ENCODE peak calls at places on chromosomes 7 and 10, in four cellular contexts. One of them, this sample, is unnamed.

GRCh38 chr10:28425431-28425830 is 107.5 kb upstream of the WAC start:
- DNase-seq in mesendoderm: no peak
- DNase-seq in H1: no peak
- DNase-seq in trophoblast cell: no peak
- DNase-seq in this sample: no peak

GRCh38 chr7:37390149-37390548 is 58.5 kb downstream of the ELMO1 start:
- DNase-seq in mesendoderm: no peak
- DNase-seq in H1: no peak
- DNase-seq in trophoblast cell: no peak
- DNase-seq in this sample: peak; percentile 41

GRCh38 chr7:91046322-91047088 is 217.7 kb upstream of the FZD1 start:
- DNase-seq in mesendoderm: no peak
- DNase-seq in H1: no peak
- DNase-seq in trophoblast cell: no peak
- DNase-seq in this sample: no peak

GRCh38 chr7:80277434-80278427 is 143.1 kb downstream of the GNAI1 start:
- DNase-seq in mesendoderm: no peak
- DNase-seq in H1: no peak
- DNase-seq in trophoblast cell: no peak
- DNase-seq in this sample: no peak

GRCh38 chr10:90480466-90480865 is 377.4 kb downstream of the HTR7 start:
- DNase-seq in mesendoderm: no peak
- DNase-seq in H1: no peak
- DNase-seq in trophoblast cell: no peak
- DNase-seq in this sample: no peak

GRCh38 chr10:58672855-58673254 is 160.2 kb downstream of the BICC1 start:
- DNase-seq in mesendoderm: no peak
- DNase-seq in H1: no peak
- DNase-seq in trophoblast cell: no peak
- DNase-seq in this sample: no peak

GRCh38 chr10:5604946-5605345 is 61.4 kb downstream of the ASB13 start:
- DNase-seq in mesendoderm: no peak
- DNase-seq in H1: no peak
- DNase-seq in trophoblast cell: no peak
- DNase-seq in this sample: no peak

GRCh38 chr10:128268015-128268722 is 141.9 kb upstream of the MKI67 start:
- DNase-seq in mesendoderm: peak; percentile 82
- DNase-seq in H1: peak; percentile 67
- DNase-seq in trophoblast cell: peak; percentile 27
- DNase-seq in this sample: peak; percentile 89

GRCh38 chr7:148242271-148242801 is 348.2 kb upstream of the C7orf33 start:
- DNase-seq in mesendoderm: peak; percentile 82
- DNase-seq in H1: peak; percentile 19
- DNase-seq in trophoblast cell: peak; percentile 74
- DNase-seq in this sample: peak; percentile 66

GRCh38 chr10:32189400-32190084 is 133.3 kb upstream of the KIF5B start:
- DNase-seq in mesendoderm: peak; percentile 39
- DNase-seq in H1: no peak
- DNase-seq in trophoblast cell: no peak
- DNase-seq in this sample: no peak

GRCh38 chr7:85914437-85914836 is 727.6 kb upstream of the SEMA3D start:
- DNase-seq in mesendoderm: no peak
- DNase-seq in H1: no peak
- DNase-seq in trophoblast cell: no peak
- DNase-seq in this sample: no peak

GRCh38 chr10:17981766-17982380 is 30.2 kb downstream of the SLC39A12 start:
- DNase-seq in mesendoderm: peak; percentile 86
- DNase-seq in H1: no peak
- DNase-seq in trophoblast cell: no peak
- DNase-seq in this sample: no peak

DNA sequence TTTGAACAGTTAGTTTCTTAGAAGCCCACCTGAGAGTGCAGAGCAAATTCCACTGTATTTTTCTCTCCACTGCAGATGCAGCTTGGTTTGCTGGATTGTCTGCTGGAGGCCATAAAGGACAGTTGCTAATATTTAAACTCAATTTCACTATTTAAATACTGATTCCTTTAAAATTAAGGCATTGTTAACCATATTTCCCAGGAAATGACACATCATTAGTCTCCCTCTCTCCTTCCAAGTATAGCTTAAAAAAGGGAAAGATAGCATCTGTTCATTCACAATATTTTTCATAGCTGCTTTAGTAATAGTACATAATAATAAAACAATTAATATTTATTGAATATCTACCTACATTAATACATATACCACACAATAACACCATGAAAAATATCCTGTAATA is 252.9 kb downstream of the HGF start:
- DNase-seq in mesendoderm: no peak
- DNase-seq in H1: no peak
- DNase-seq in trophoblast cell: no peak
- DNase-seq in this sample: no peak
- H3K23ac ChIP-seq in mesendoderm: no peak overlapping the region
- H3K23ac ChIP-seq in H1: no peak overlapping the region
- H3K23ac ChIP-seq in trophoblast cell: no peak overlapping the region
- H3K23ac ChIP-seq in this sample: no peak overlapping the region

GRCh38 chr7:24898691-24899090 is 81.3 kb downstream of the OSBPL3 start:
- DNase-seq in mesendoderm: no peak
- DNase-seq in H1: no peak
- DNase-seq in trophoblast cell: no peak
- DNase-seq in this sample: no peak
- H3K79me2 ChIP-seq in mesendoderm: no peaks in the 10 kb centered on the region
- H3K79me2 ChIP-seq in H1: no peaks in the 10 kb centered on the region
- H3K79me2 ChIP-seq in trophoblast cell: no peaks in the 10 kb centered on the region
- H3K79me2 ChIP-seq in this sample: no peaks in the 10 kb centered on the region

GRCh38 chr10:52871191-52871843 is 98.7 kb upstream of the MBL2 start:
- DNase-seq in mesendoderm: no peak
- DNase-seq in H1: no peak
- DNase-seq in trophoblast cell: no peak
- DNase-seq in this sample: peak; percentile 31
- H3K18ac ChIP-seq in mesendoderm: no peak overlapping the region
- H3K18ac ChIP-seq in H1: no peak overlapping the region
- H3K18ac ChIP-seq in trophoblast cell: no peak overlapping the region
- H3K18ac ChIP-seq in this sample: no peak overlapping the region

DNA sequence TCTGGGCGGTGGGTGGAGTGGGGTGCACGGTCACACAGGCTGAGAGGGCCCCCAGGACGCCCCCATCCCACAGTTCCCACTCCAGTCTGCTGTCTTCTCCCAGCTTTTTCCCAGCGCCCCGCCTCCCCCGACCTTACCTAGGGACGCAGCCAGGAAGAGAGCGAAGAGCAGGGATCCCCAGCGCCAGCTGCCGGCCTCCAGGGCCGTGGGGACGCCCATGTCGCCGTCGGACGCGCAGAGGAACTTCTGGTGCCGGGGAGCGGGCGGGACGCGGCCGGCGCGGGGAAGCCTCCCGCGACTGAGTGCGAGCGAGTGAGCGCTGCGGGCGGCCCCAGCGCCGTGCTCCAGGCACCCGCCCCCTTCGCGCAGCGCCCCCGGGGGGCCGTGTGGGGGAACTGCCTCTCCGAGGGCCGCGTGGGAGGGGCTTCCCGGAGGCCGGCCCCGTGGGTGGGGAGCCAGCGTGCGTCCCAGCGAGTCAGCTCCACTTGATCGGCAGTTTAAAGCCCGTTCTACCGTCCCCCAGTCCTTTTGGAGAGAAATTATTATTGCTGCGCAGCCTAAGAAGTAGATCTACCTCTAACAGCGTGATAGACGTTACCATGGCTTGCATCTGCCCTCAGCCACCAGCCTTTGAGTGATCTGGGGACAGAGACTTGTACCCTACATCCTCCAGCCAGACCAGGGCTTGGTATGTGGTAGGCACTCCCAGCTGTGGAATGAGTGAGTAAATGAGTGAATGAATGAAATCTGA is at the start of gene VSIR:
- DNase-seq in mesendoderm: peak; percentile 71
- DNase-seq in H1: no peak
- DNase-seq in trophoblast cell: peak; percentile 88
- DNase-seq in this sample: peak; percentile 76
- H3K23ac ChIP-seq in mesendoderm: no peak within 1 kb of the TSS
- H3K23ac ChIP-seq in H1: no peak within 1 kb of the TSS
- H3K23ac ChIP-seq in trophoblast cell: no peak within 1 kb of the TSS
- H3K23ac ChIP-seq in this sample: no peak within 1 kb of the TSS

DNA sequence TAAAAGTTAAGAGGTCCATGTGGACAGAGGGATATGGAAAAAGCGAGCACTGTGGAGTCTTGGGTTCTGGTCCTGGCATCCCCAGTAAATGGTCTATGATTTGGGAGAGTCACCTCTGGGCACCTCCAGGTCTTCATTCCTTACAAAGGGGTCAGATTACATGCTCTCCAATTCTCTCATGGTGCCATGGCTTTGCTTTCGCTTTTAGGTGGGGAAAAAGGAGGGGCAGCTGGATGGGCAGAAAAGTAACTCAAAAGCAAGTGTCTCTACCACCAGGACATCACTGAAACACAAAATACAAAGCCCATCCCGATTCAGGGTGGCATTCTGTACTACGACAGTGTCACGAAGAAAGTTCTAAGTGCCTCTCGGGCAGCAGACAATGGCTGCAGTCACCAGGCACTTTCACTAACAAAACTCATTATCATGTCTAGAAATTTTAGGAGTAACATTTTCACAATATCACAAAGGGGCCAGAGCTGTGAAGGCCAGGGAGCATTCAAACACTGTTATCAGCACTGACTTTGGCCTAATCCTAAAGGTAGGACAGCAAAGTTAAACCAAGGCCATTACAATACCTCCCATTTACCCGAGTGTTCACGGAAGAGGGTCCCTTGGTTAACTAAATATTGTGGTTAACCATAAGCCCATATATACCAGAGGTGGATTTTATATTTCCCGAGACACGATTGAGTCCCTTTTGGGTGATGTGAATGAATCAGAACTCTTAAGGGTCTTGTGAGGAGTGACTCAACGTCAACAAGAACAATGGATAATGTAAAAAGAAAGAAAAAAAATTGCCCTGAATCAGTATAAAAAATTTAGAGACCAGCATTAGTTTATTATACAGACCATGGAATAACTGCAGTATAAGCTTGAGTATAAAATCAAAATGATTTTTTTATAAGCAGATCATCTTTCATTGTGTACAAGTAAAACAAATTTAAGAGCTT is 2.5 kb downstream of the PSAP start:
- DNase-seq in mesendoderm: no peak
- DNase-seq in H1: no peak
- DNase-seq in trophoblast cell: no peak
- DNase-seq in this sample: no peak
- H3K79me2 ChIP-seq in mesendoderm: peaks cover 63% of the 10 kb centered on the region
- H3K79me2 ChIP-seq in H1: peaks cover 39% of the 10 kb centered on the region
- H3K79me2 ChIP-seq in trophoblast cell: peaks cover 28% of the 10 kb centered on the region
- H3K79me2 ChIP-seq in this sample: peaks cover 48% of the 10 kb centered on the region

GRCh38 chr7:1464694-1465093 is 5.4 kb upstream of the MICALL2 start:
- DNase-seq in mesendoderm: no peak
- DNase-seq in H1: no peak
- DNase-seq in trophoblast cell: no peak
- DNase-seq in this sample: no peak
- H3K18ac ChIP-seq in mesendoderm: no peak overlapping the region
- H3K18ac ChIP-seq in H1: no peak overlapping the region
- H3K18ac ChIP-seq in trophoblast cell: no peak overlapping the region
- H3K18ac ChIP-seq in this sample: no peak overlapping the region

GRCh38 chr10:83723080-83723479 is 416.2 kb upstream of the GHITM start:
- DNase-seq in mesendoderm: no peak
- DNase-seq in H1: no peak
- DNase-seq in trophoblast cell: no peak
- DNase-seq in this sample: no peak
- H3K23ac ChIP-seq in mesendoderm: no peak overlapping the region
- H3K23ac ChIP-seq in H1: no peak overlapping the region
- H3K23ac ChIP-seq in trophoblast cell: no peak overlapping the region
- H3K23ac ChIP-seq in this sample: no peak overlapping the region

DNA sequence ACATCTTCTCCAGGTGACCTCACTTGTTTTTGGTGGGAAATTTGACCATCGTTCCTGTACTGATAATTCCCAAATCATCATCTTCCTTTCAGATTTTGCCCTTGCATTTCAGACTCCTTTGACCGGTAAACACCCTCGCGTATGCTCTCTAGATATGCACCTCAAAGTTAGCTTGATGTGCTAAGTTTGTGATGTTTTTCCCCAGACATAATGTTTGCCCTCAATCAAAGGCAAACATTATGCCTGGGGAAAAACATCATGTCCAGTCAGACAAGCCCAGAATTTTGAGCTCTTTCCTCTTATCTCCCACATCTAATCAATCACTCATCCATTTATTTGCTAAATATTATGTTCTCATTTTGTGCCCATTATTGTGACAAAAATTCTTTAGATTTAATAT is 26.2 kb downstream of the CCSER2 start:
- DNase-seq in mesendoderm: no peak
- DNase-seq in H1: no peak
- DNase-seq in trophoblast cell: no peak
- DNase-seq in this sample: no peak
- H3K79me2 ChIP-seq in mesendoderm: peaks cover 11% of the 10 kb centered on the region
- H3K79me2 ChIP-seq in H1: no peaks in the 10 kb centered on the region
- H3K79me2 ChIP-seq in trophoblast cell: peaks cover 8% of the 10 kb centered on the region
- H3K79me2 ChIP-seq in this sample: peaks cover 4% of the 10 kb centered on the region

GRCh38 chr10:113480081-113480360 is 72.8 kb upstream of the HABP2 start:
- DNase-seq in mesendoderm: no peak
- DNase-seq in H1: no peak
- DNase-seq in trophoblast cell: no peak
- DNase-seq in this sample: no peak
- H3K18ac ChIP-seq in mesendoderm: no peak overlapping the region
- H3K18ac ChIP-seq in H1: no peak overlapping the region
- H3K18ac ChIP-seq in trophoblast cell: no peak overlapping the region
- H3K18ac ChIP-seq in this sample: no peak overlapping the region

GRCh38 chr10:51242393-51242792 is 168.1 kb downstream of the PRKG1 start:
- DNase-seq in mesendoderm: no peak
- DNase-seq in H1: no peak
- DNase-seq in trophoblast cell: no peak
- DNase-seq in this sample: no peak

GRCh38 chr10:51250278-51250914 is 176.1 kb downstream of the PRKG1 start:
- DNase-seq in mesendoderm: no peak
- DNase-seq in H1: no peak
- DNase-seq in trophoblast cell: no peak
- DNase-seq in this sample: no peak

GRCh38 chr10:51244739-51245138 is 170.5 kb downstream of the PRKG1 start:
- DNase-seq in mesendoderm: peak; percentile 93
- DNase-seq in H1: no peak
- DNase-seq in trophoblast cell: no peak
- DNase-seq in this sample: no peak

GRCh38 chr10:51244308-51244707 is 170.0 kb downstream of the PRKG1 start:
- DNase-seq in mesendoderm: peak; percentile 61
- DNase-seq in H1: no peak
- DNase-seq in trophoblast cell: no peak
- DNase-seq in this sample: no peak

GRCh38 chr10:51246156-51246555 is 171.9 kb downstream of the PRKG1 start:
- DNase-seq in mesendoderm: no peak
- DNase-seq in H1: no peak
- DNase-seq in trophoblast cell: no peak
- DNase-seq in this sample: no peak
- H3K23ac ChIP-seq in mesendoderm: no peak overlapping the region
- H3K23ac ChIP-seq in H1: no peak overlapping the region
- H3K23ac ChIP-seq in trophoblast cell: no peak overlapping the region
- H3K23ac ChIP-seq in this sample: no peak overlapping the region